ENCODE peak calls at places on chromosome 10, in eight cellular contexts. E is PC-9, L is transverse colon, P is astrocyte of the spinal cord, C is esophagus squamous epithelium, X is psoas muscle, W is uterus, Q is thoracic aorta. A is an unnamed sample.

GRCh38 chr10:79060641-79061255 is 8.0 kb upstream of the ZMIZ1 start:
- DNase-seq in P (no peak), X (peak; percentile 4), C (no peak), E (no peak), Q (no peak), W (peak; percentile 13), L (peak; percentile 7), A (no peak)

GRCh38 chr10:24851595-24851994 is 100.8 kb downstream of the PRTFDC1 start:
- DNase-seq in E (no peak), W (no peak), X (no peak), Q (no peak), C (no peak), P (peak; percentile 87), L (peak; percentile 54), A (no peak)

GRCh38 chr10:79047875-79048638 is 20.7 kb upstream of the ZMIZ1 start:
- DNase-seq in P (no peak), C (no peak), X (peak; percentile 25), Q (no peak), L (no peak), E (no peak), W (peak; percentile 13), A (no peak)

GRCh38 chr10:48391994-48392393 is 85.5 kb downstream of the MAPK8 start:
- DNase-seq in L (no peak), E (no peak), Q (no peak), C (no peak), X (no peak), P (no peak), W (no peak), A (no peak)

GRCh38 chr10:69422676-69423075 is 6.0 kb upstream of the TACR2 start:
- DNase-seq in P (no peak), L (no peak), W (no peak), X (no peak), Q (no peak), C (no peak), E (no peak), A (no peak)

GRCh38 chr10:131644287-131644686 is 256.5 kb upstream of the PPP2R2D start:
- DNase-seq in P (no peak), E (no peak), L (no peak), W (no peak), Q (no peak), X (no peak), C (no peak), A (no peak)

GRCh38 chr10:122279725-122280141 is 8.6 kb downstream of the BTBD16 start:
- DNase-seq in Q (no peak), C (no peak), P (peak; percentile 62), L (no peak), W (no peak), E (no peak), X (no peak), A (peak; percentile 57)

GRCh38 chr10:52318136-52318810 is 4.2 kb downstream of the DKK1 start:
- DNase-seq in L (no peak), E (no peak), C (no peak), W (no peak), X (no peak), Q (no peak), P (peak; percentile 73), A (no peak)

GRCh38 chr10:51547941-51548340 is 151.5 kb downstream of the CSTF2T start:
- DNase-seq in W (no peak), Q (no peak), P (no peak), C (no peak), X (no peak), L (no peak), E (no peak), A (no peak)

GRCh38 chr10:7908541-7909210 is 90.4 kb downstream of the TAF3 start:
- DNase-seq in E (no peak), W (no peak), C (no peak), P (no peak), Q (no peak), X (no peak), L (no peak), A (peak; percentile 4)

GRCh38 chr10:2986341-2986933 is 80.9 kb upstream of the PFKP start:
- DNase-seq in Q (no peak), L (peak; percentile 49), X (no peak), E (no peak), W (no peak), P (no peak), C (no peak), A (peak; percentile 35)

GRCh38 chr10:64379898-64380297 is 858.7 kb downstream of the REEP3 start:
- DNase-seq in E (no peak), X (no peak), P (no peak), C (no peak), W (no peak), L (peak; percentile 18), Q (no peak), A (peak; percentile 48)

GRCh38 chr10:103491729-103492364 is 1.7 kb upstream of the NEURL1 start:
- DNase-seq in X (no peak), W (peak; percentile 72), C (no peak), E (peak; percentile 63), L (no peak), P (peak; percentile 78), Q (no peak), A (no peak)

GRCh38 chr10:27153855-27154198 is 357 bp downstream of the YME1L1 start:
- DNase-seq in W (no peak), P (no peak), C (no peak), L (no peak), E (no peak), X (no peak), Q (no peak), A (no peak)

GRCh38 chr10:60417898-60418297 is 28.2 kb upstream of the ANK3 start:
- DNase-seq in L (no peak), X (no peak), P (no peak), C (no peak), Q (no peak), E (peak; percentile 77), W (no peak), A (no peak)

GRCh38 chr10:48274636-48275035 is at the start of gene FRMPD2:
- DNase-seq in Q (no peak), E (no peak), P (no peak), X (no peak), W (no peak), L (no peak), C (no peak), A (no peak)

GRCh38 chr10:92845926-92846325 is 2.4 kb upstream of the EXOC6 start:
- DNase-seq in Q (no peak), W (no peak), P (no peak), X (no peak), L (no peak), C (no peak), E (no peak), A (no peak)

GRCh38 chr10:1544929-1545328 is 192.4 kb downstream of the ADARB2 start:
- DNase-seq in L (no peak), X (no peak), W (no peak), C (no peak), P (no peak), E (no peak), Q (no peak), A (no peak)

GRCh38 chr10:72642318-72642717 is 16.4 kb upstream of the MICU1 start:
- DNase-seq in W (no peak), E (no peak), C (no peak), Q (no peak), X (no peak), P (no peak), L (no peak), A (no peak)

GRCh38 chr10:75034131-75034512 is 77.3 kb upstream of the SAMD8 start:
- DNase-seq in P (no peak), C (no peak), Q (no peak), L (no peak), X (no peak), W (no peak), E (no peak), A (no peak)

GRCh38 chr10:24951201-24952145 is 933 bp downstream of the PRTFDC1 start:
- DNase-seq in P (no peak), Q (no peak), L (peak; percentile 49), W (peak; percentile 41), C (no peak), E (no peak), X (no peak), A (peak; percentile 20)

GRCh38 chr10:89342219-89342966 is 14.6 kb downstream of the IFIT3 start:
- DNase-seq in W (peak; percentile 47), X (peak; percentile 66), C (no peak), L (no peak), P (peak; percentile 86), E (no peak), Q (no peak), A (no peak)

GRCh38 chr10:112689327-112689726 is 242.3 kb downstream of the VTI1A start:
- DNase-seq in P (no peak), E (no peak), C (no peak), X (no peak), Q (no peak), W (peak; percentile 31), L (peak; percentile 23), A (peak; percentile 50)
- TF ChIP-seq CTCF in P (peak; percentile 51), E (no peak), C (peak; percentile 18), X (peak; percentile 9), Q (peak; percentile 27), W (peak; percentile 19), L (peak; percentile 10), A (peak; percentile 13)

GRCh38 chr10:91409069-91409868 is 875 bp upstream of the HECTD2 start:
- DNase-seq in Q (peak; percentile 45), P (peak; percentile 89), W (peak; percentile 89), L (peak; percentile 77), X (peak; percentile 86), E (peak; percentile 42), C (peak; percentile 18), A (peak; percentile 31)
- TF ChIP-seq CTCF in Q (peak; percentile 20), P (peak; percentile 16), W (no peak), L (no peak), X (no peak), E (no peak), C (peak; percentile 24), A (no peak)

GRCh38 chr10:129958118-129958685 is 5.9 kb downstream of the EBF3 start:
- DNase-seq in Q (no peak), C (no peak), W (no peak), P (no peak), X (no peak), E (no peak), L (no peak), A (no peak)
- TF ChIP-seq CTCF in Q (no peak), C (no peak), W (no peak), P (peak; percentile 17), X (peak; percentile 57), E (no peak), L (no peak), A (no peak)

GRCh38 chr10:125839176-125839575 is 15.8 kb downstream of the BCCIP start:
- DNase-seq in W (no peak), Q (no peak), X (no peak), P (no peak), E (no peak), C (no peak), L (no peak), A (no peak)

GRCh38 chr10:125840955-125841354 is 17.6 kb downstream of the BCCIP start:
- DNase-seq in P (peak; percentile 27), W (no peak), E (no peak), Q (no peak), L (no peak), X (no peak), C (no peak), A (no peak)

GRCh38 chr10:125840406-125840805 is 17.1 kb downstream of the BCCIP start:
- DNase-seq in W (no peak), X (no peak), P (no peak), Q (no peak), E (no peak), L (no peak), C (no peak), A (no peak)

DNA sequence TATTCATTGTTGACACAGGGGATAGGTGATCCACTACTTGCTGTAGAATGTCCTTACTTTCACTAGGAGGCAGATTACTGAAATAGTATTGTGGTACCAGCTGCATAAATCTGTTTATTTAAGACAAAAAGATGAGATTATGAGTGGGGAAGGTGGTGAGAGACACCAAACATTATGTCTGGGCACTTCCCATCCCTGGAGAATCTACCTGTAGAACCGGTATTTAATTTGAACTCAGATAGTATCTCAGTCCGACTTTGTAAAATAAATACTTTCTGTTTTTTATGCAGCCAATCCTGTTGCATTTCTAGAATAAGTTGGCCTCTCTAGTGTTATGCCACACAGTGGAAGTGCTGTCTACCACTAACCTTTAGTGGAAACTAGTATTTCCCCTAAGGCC is 13.4 kb downstream of the BCCIP start:
- DNase-seq in L (no peak), Q (no peak), E (no peak), C (no peak), P (no peak), X (no peak), W (no peak), A (no peak)
- TF ChIP-seq CTCF in L (no peak), Q (no peak), E (no peak), C (no peak), P (no peak), X (no peak), W (no peak), A (no peak)

A was measured in Calu3.